ENCODE peak calls at places on chromosomes 7 and 10, in ten cellular contexts. A, U, V, D, C, Y, K, M, O and P are unnamed samples.

GRCh38 chr7:5629941-5630340 is 151.5 kb downstream of the RNF216 start:
- DNase-seq in A (no peak), U (peak), V (peak), D (no peak), C (no peak), Y (peak), K (peak), M (no peak), O (no peak), P (no peak)

GRCh38 chr7:140674356-140674800 is 1.6 kb downstream of the ADCK2 start:
- DNase-seq in A (peak), U (no peak), V (no peak), D (peak), C (no peak), Y (no peak), K (no peak), M (no peak), O (no peak), P (no peak)

GRCh38 chr7:47490501-47491265 is 91.2 kb downstream of the TNS3 start:
- DNase-seq in A (no peak), U (no peak), V (no peak), D (no peak), C (no peak), Y (no peak), K (no peak), M (no peak), O (no peak), P (no peak)

GRCh38 chr10:88680958-88681357 is 16.7 kb downstream of the LIPF start:
- DNase-seq in A (no peak), U (no peak), V (no peak), D (no peak), C (no peak), Y (peak), K (no peak), M (no peak), O (no peak), P (no peak)

GRCh38 chr10:114685456-114685855 is 27.4 kb upstream of the ABLIM1 start:
- DNase-seq in A (no peak), U (no peak), V (no peak), D (no peak), C (no peak), Y (no peak), K (no peak), M (peak), O (no peak), P (no peak)

GRCh38 chr7:45923290-45923689 is 2.2 kb upstream of the IGFBP3 start:
- DNase-seq in A (peak), U (peak), V (peak), D (peak), C (no peak), Y (peak), K (peak), M (peak), O (peak), P (peak)

GRCh38 chr7:137751361-137752009 is 95.3 kb downstream of the DGKI start:
- DNase-seq in A (no peak), U (no peak), V (no peak), D (no peak), C (no peak), Y (no peak), K (no peak), M (no peak), O (no peak), P (no peak)

GRCh38 chr7:77265666-77266065 is 66.0 kb upstream of the FGL2 start:
- DNase-seq in A (no peak), U (no peak), V (no peak), D (no peak), C (no peak), Y (no peak), K (no peak), M (no peak), O (no peak), P (no peak)

GRCh38 chr7:66748127-66748511 is 7.6 kb downstream of the RABGEF1 start:
- DNase-seq in A (no peak), U (no peak), V (no peak), D (no peak), C (no peak), Y (no peak), K (no peak), M (no peak), O (no peak), P (no peak)

GRCh38 chr7:93150200-93150835 is 2.1 kb upstream of the SAMD9L start:
- DNase-seq in A (no peak), U (peak), V (no peak), D (no peak), C (no peak), Y (peak), K (no peak), M (no peak), O (no peak), P (no peak)

GRCh38 chr7:1403844-1404404 is 55.3 kb downstream of the MICALL2 start:
- DNase-seq in A (peak), U (peak), V (no peak), D (no peak), C (no peak), Y (peak), K (no peak), M (no peak), O (no peak), P (no peak)

GRCh38 chr10:44010873-44011602 is 362.4 kb upstream of the ZNF32 start:
- DNase-seq in A (no peak), U (no peak), V (no peak), D (no peak), C (no peak), Y (no peak), K (no peak), M (no peak), O (no peak), P (no peak)

GRCh38 chr7:18553585-18554055 is 58.1 kb downstream of the HDAC9 start:
- DNase-seq in A (peak), U (no peak), V (no peak), D (no peak), C (no peak), Y (no peak), K (no peak), M (no peak), O (no peak), P (no peak)

GRCh38 chr7:10122573-10123100 is 851.0 kb upstream of the PHF14 start:
- DNase-seq in A (peak), U (no peak), V (no peak), D (no peak), C (no peak), Y (peak), K (no peak), M (peak), O (no peak), P (no peak)

GRCh38 chr7:102044984-102045673 is 227.7 kb downstream of the CUX1 start:
- DNase-seq in A (peak), U (peak), V (no peak), D (peak), C (no peak), Y (peak), K (no peak), M (peak), O (no peak), P (no peak)

GRCh38 chr7:89623018-89623672 is 531.1 kb upstream of the STEAP1 start:
- DNase-seq in A (peak), U (peak), V (no peak), D (no peak), C (no peak), Y (peak), K (no peak), M (peak), O (no peak), P (peak)

GRCh38 chr7:2720024-2720423 is 32.0 kb downstream of the AMZ1 start:
- DNase-seq in A (no peak), U (no peak), V (no peak), D (no peak), C (no peak), Y (no peak), K (no peak), M (no peak), O (no peak), P (no peak)

GRCh38 chr10:129942936-129943724 is 20.9 kb downstream of the EBF3 start:
- DNase-seq in A (no peak), U (no peak), V (no peak), D (peak), C (no peak), Y (peak), K (no peak), M (no peak), O (no peak), P (no peak)

GRCh38 chr10:47370015-47370767 is 13.9 kb downstream of the ZNF488 start:
- DNase-seq in A (no peak), U (no peak), V (no peak), D (peak), C (no peak), Y (no peak), K (no peak), M (no peak), O (no peak), P (no peak)

GRCh38 chr7:111763221-111763791 is 201.0 kb upstream of the IMMP2L start:
- DNase-seq in A (peak), U (peak), V (no peak), D (no peak), C (no peak), Y (peak), K (no peak), M (no peak), O (no peak), P (no peak)

GRCh38 chr7:158811894-158812293 is 17.4 kb downstream of the ESYT2 start:
- DNase-seq in A (no peak), U (peak), V (no peak), D (peak), C (no peak), Y (no peak), K (no peak), M (no peak), O (no peak), P (no peak)

GRCh38 chr7:39360766-39361165 is 205.4 kb upstream of the YAE1 start:
- DNase-seq in A (no peak), U (no peak), V (no peak), D (no peak), C (no peak), Y (no peak), K (no peak), M (no peak), O (no peak), P (no peak)

GRCh38 chr7:140623995-140624902 is 16.4 kb downstream of the DENND2A start:
- DNase-seq in A (peak), U (no peak), V (no peak), D (peak), C (no peak), Y (peak), K (no peak), M (no peak), O (no peak), P (no peak)

GRCh38 chr7:52114509-52114908 is 797.9 kb upstream of the COBL start:
- DNase-seq in A (no peak), U (no peak), V (no peak), D (no peak), C (no peak), Y (no peak), K (no peak), M (no peak), O (no peak), P (no peak)

GRCh38 chr10:15197276-15197675 is 28.8 kb upstream of the NMT2 start:
- DNase-seq in A (no peak), U (peak), V (no peak), D (no peak), C (no peak), Y (peak), K (no peak), M (no peak), O (no peak), P (no peak)